ENCODE peak calls at places on chromosomes 1 and 21, in six cellular contexts. One of them, this sample, is unnamed.
A peak's percentile ranks its signal among the peaks of the same experiment; 100 is the strongest.

GRCh38 chr21:38346286-38346685 is 89.5 kb downstream of the KCNJ15 start:
- DNase-seq in H1: no peak
- DNase-seq in GM12878: no peak
- DNase-seq in HCT116: no peak
- DNase-seq in K562: no peak
- DNase-seq in HepG2: no peak
- DNase-seq in this sample: no peak

GRCh38 chr21:15967661-15968060 is 237.9 kb downstream of the USP25 start:
- DNase-seq in HepG2: no peak
- DNase-seq in GM12878: no peak
- DNase-seq in H1: peak; percentile 17
- DNase-seq in K562: no peak
- DNase-seq in HCT116: no peak
- DNase-seq in this sample: no peak

GRCh38 chr1:5847013-5847654 is 145.1 kb downstream of the NPHP4 start:
- DNase-seq in GM12878: no peak
- DNase-seq in K562: peak; percentile 70
- DNase-seq in HCT116: no peak
- DNase-seq in H1: peak; percentile 41
- DNase-seq in HepG2: no peak
- DNase-seq in this sample: no peak

GRCh38 chr21:42375141-42375905 is 9.0 kb upstream of the TFF1 start:
- DNase-seq in HCT116: no peak
- DNase-seq in K562: no peak
- DNase-seq in GM12878: no peak
- DNase-seq in HepG2: no peak
- DNase-seq in H1: no peak
- DNase-seq in this sample: no peak

GRCh38 chr1:64470670-64471217 is 815 bp downstream of the CACHD1 start:
- DNase-seq in K562: no peak
- DNase-seq in HepG2: no peak
- DNase-seq in H1: no peak
- DNase-seq in GM12878: no peak
- DNase-seq in HCT116: no peak
- DNase-seq in this sample: peak; percentile 83

GRCh38 chr21:46326110-46326703 is 2.3 kb downstream of the PCNT start:
- DNase-seq in HepG2: peak; percentile 32
- DNase-seq in K562: peak; percentile 41
- DNase-seq in HCT116: no peak
- DNase-seq in H1: no peak
- DNase-seq in GM12878: no peak
- DNase-seq in this sample: no peak

GRCh38 chr1:183655562-183656075 is 2.5 kb upstream of the APOBEC4 start:
- DNase-seq in H1: peak; percentile 57
- DNase-seq in GM12878: peak; percentile 61
- DNase-seq in HCT116: peak; percentile 69
- DNase-seq in HepG2: peak; percentile 67
- DNase-seq in K562: peak; percentile 82
- DNase-seq in this sample: peak; percentile 82

GRCh38 chr1:153547560-153548551 is 1.2 kb downstream of the S100A3 start:
- DNase-seq in HepG2: no peak
- DNase-seq in GM12878: no peak
- DNase-seq in K562: no peak
- DNase-seq in HCT116: no peak
- DNase-seq in H1: no peak
- DNase-seq in this sample: no peak

GRCh38 chr1:214505134-214505533 is 46.3 kb downstream of the PTPN14 start:
- DNase-seq in K562: no peak
- DNase-seq in HepG2: peak; percentile 59
- DNase-seq in H1: no peak
- DNase-seq in GM12878: no peak
- DNase-seq in HCT116: no peak
- DNase-seq in this sample: no peak

GRCh38 chr1:168504064-168504837 is 39.5 kb downstream of the XCL2 start:
- DNase-seq in GM12878: peak; percentile 60
- DNase-seq in K562: no peak
- DNase-seq in H1: no peak
- DNase-seq in HCT116: no peak
- DNase-seq in HepG2: no peak
- DNase-seq in this sample: no peak

DNA sequence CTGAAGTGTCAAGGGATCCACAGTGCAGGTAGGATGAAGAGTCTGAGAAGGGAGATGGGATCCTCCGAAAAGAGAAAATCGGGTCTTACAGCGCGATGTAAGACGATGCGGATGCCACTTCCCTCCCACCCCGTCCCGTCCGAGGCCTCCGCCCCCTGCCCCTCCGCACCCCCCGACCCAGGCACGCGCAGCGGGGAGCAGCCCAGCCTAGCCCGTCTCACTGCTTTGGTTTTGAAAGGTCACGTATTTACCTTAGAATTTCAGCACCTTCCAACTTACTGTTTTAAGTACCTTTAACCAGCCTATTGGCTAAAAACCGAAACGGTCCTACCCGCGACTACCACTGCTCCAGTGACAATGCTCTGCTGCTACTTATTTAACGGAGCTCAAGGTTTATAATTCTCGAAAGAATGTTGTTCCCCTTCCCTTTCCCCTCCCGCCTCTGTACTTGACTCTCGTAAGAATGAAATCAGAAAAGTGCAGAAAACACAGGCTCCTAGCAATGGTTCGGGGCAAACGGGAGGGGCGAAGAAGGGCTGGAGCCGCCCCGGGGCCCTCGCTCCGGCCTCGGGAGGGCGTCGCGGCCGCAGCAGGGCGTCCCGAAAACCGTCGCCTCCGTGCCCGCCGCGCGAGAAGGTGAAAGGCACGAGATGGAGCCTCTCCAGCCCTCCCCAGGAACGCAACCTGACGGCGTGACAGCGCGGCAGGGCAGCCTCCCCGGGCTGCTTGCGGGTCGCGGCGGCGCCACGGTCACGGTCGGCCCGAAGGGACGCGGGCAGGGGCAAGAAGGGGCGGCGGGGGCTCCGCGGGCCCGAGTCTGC is 706 bp downstream of the TMEM50B start:
- DNase-seq in HepG2: peak; percentile 10
- DNase-seq in HCT116: no peak
- DNase-seq in H1: no peak
- DNase-seq in GM12878: no peak
- DNase-seq in K562: peak; percentile 64
- DNase-seq in this sample: peak; percentile 69
- TF ChIP-seq YY1 in HepG2: no peak
- TF ChIP-seq YY1 in HCT116: no peak
- TF ChIP-seq YY1 in H1: no peak
- TF ChIP-seq YY1 in GM12878: no peak
- TF ChIP-seq YY1 in K562: no peak
- TF ChIP-seq YY1 in this sample: no peak

GRCh38 chr1:205301220-205301821 is 20.2 kb downstream of the NUAK2 start:
- DNase-seq in HCT116: no peak
- DNase-seq in HepG2: peak; percentile 94
- DNase-seq in K562: no peak
- DNase-seq in GM12878: no peak
- DNase-seq in H1: peak; percentile 99
- DNase-seq in this sample: no peak
- TF ChIP-seq POLR2AphosphoS5 in HCT116: no peak
- TF ChIP-seq POLR2AphosphoS5 in HepG2: no peak
- TF ChIP-seq POLR2AphosphoS5 in K562: no peak
- TF ChIP-seq POLR2AphosphoS5 in GM12878: no peak
- TF ChIP-seq POLR2AphosphoS5 in H1: peak; percentile 65
- TF ChIP-seq POLR2AphosphoS5 in this sample: peak; percentile 76

GRCh38 chr1:205072286-205072685 is 12.0 kb downstream of the TMEM81 start:
- DNase-seq in HCT116: no peak
- DNase-seq in H1: no peak
- DNase-seq in HepG2: no peak
- DNase-seq in GM12878: no peak
- DNase-seq in K562: no peak
- DNase-seq in this sample: no peak

GRCh38 chr1:205072881-205073280 is 11.4 kb downstream of the TMEM81 start:
- DNase-seq in HepG2: no peak
- DNase-seq in H1: no peak
- DNase-seq in K562: no peak
- DNase-seq in GM12878: no peak
- DNase-seq in HCT116: no peak
- DNase-seq in this sample: no peak

GRCh38 chr1:205071801-205072200 is 12.5 kb downstream of the TMEM81 start:
- DNase-seq in HepG2: no peak
- DNase-seq in HCT116: no peak
- DNase-seq in H1: no peak
- DNase-seq in GM12878: no peak
- DNase-seq in K562: no peak
- DNase-seq in this sample: no peak

GRCh38 chr1:205069371-205070125 is 14.7 kb downstream of the TMEM81 start:
- DNase-seq in H1: no peak
- DNase-seq in HepG2: no peak
- DNase-seq in K562: no peak
- DNase-seq in HCT116: no peak
- DNase-seq in GM12878: no peak
- DNase-seq in this sample: peak; percentile 9

DNA sequence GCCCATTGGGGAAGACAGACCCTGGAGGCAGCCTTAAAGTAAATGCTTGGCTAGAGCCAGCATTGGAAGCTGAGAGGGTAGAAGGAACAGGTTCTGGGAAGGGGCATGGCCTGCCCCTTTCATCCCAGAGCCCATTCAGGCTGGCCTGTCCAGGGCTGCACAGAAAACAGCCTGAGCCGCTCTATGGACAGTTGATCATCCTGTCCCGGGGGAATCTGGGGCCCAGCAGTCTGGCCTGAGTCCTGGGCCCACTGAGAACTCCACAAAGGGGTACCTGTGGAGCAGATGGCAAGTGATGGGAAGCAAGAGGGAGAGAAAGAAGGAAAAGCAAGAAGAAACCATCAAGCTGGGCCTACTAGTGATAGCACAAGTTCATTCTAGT is 13.2 kb downstream of the TMEM81 start:
- DNase-seq in H1: no peak
- DNase-seq in K562: no peak
- DNase-seq in HCT116: no peak
- DNase-seq in HepG2: no peak
- DNase-seq in GM12878: no peak
- DNase-seq in this sample: no peak
- TF ChIP-seq YY1 in H1: no peak
- TF ChIP-seq YY1 in K562: no peak
- TF ChIP-seq YY1 in HCT116: no peak
- TF ChIP-seq YY1 in HepG2: no peak
- TF ChIP-seq YY1 in GM12878: no peak
- TF ChIP-seq YY1 in this sample: no peak

DNA sequence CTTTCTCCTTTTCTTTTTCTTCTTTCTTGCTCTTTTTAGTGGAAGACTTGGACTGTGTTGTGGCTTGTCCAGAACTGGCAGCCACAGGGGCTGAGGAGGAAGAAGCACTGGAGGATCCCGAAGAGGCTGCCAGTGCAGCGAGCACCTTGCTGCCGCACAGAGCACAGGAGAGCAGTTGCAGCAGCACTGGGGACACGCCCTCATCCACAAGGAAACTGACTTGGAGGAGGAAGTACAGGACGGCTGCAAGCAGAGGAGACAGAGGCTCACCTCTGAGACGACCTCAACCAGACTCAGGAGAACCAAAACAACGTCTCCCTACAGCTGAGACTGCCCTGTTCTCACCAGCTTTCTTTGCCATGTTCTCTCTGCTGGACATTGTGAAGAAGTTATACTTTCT is 88.9 kb downstream of the UBR4 start:
- DNase-seq in K562: no peak
- DNase-seq in HCT116: no peak
- DNase-seq in HepG2: no peak
- DNase-seq in GM12878: no peak
- DNase-seq in H1: no peak
- DNase-seq in this sample: no peak
- TF ChIP-seq POLR2AphosphoS5 in K562: no peak
- TF ChIP-seq POLR2AphosphoS5 in HCT116: no peak
- TF ChIP-seq POLR2AphosphoS5 in HepG2: no peak
- TF ChIP-seq POLR2AphosphoS5 in GM12878: no peak
- TF ChIP-seq POLR2AphosphoS5 in H1: no peak
- TF ChIP-seq POLR2AphosphoS5 in this sample: no peak

GRCh38 chr1:30008998-30009657 is 714.3 kb downstream of the MATN1 start:
- DNase-seq in H1: no peak
- DNase-seq in HepG2: peak; percentile 43
- DNase-seq in K562: no peak
- DNase-seq in GM12878: no peak
- DNase-seq in HCT116: no peak
- DNase-seq in this sample: no peak
- TF ChIP-seq YY1 in H1: no peak
- TF ChIP-seq YY1 in HepG2: no peak
- TF ChIP-seq YY1 in K562: no peak
- TF ChIP-seq YY1 in GM12878: no peak
- TF ChIP-seq YY1 in HCT116: no peak
- TF ChIP-seq YY1 in this sample: no peak

DNA sequence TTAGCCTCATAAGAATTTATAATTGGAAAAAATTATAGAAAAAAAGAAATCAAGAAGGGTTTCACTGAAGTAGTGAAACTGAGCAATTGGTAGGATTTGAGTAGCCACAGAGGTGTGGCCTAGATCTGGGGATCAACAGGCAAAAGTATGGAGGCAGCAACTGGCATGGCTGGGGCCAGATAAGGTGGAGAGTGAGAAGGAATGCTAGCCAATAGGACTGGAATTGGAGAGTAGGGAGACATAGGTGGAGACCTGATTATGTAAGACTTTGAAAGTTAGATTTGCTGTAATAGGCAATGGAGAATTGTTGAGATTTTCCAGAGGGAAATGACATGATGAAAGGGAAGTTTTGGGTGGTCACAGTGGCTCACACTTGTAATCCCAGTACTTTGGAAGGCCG is 24.6 kb upstream of the CGN start:
- DNase-seq in HCT116: no peak
- DNase-seq in GM12878: no peak
- DNase-seq in H1: no peak
- DNase-seq in K562: peak; percentile 23
- DNase-seq in HepG2: no peak
- DNase-seq in this sample: no peak
- TF ChIP-seq POLR2AphosphoS5 in HCT116: no peak
- TF ChIP-seq POLR2AphosphoS5 in GM12878: no peak
- TF ChIP-seq POLR2AphosphoS5 in H1: no peak
- TF ChIP-seq POLR2AphosphoS5 in K562: no peak
- TF ChIP-seq POLR2AphosphoS5 in HepG2: no peak
- TF ChIP-seq POLR2AphosphoS5 in this sample: no peak